ENCODE peak calls at places on chromosomes 7 and 10, in four cellular contexts. One of them, this sample, is unnamed.

GRCh38 chr10:19651549-19651948 is 164.7 kb upstream of the PLXDC2 start:
- DNase-seq in NCI-H748 treated with DMSO at 0.1 percent for 48 hours: no peak
- DNase-seq in activated naive CD4-positive, alpha-beta T cell treated with Interleukin-2 at 50 U/mL for 16 hours: no peak
- DNase-seq in vagina: no peak
- DNase-seq in this sample: no peak

GRCh38 chr7:105585850-105586500 is 4.7 kb upstream of the EFCAB10 start:
- DNase-seq in vagina: no peak
- DNase-seq in NCI-H748 treated with DMSO at 0.1 percent for 48 hours: no peak
- DNase-seq in activated naive CD4-positive, alpha-beta T cell treated with Interleukin-2 at 50 U/mL for 16 hours: no peak
- DNase-seq in this sample: no peak

GRCh38 chr10:17349717-17350116 is 104.7 kb downstream of the ST8SIA6 start:
- DNase-seq in activated naive CD4-positive, alpha-beta T cell treated with Interleukin-2 at 50 U/mL for 16 hours: no peak
- DNase-seq in vagina: no peak
- DNase-seq in NCI-H748 treated with DMSO at 0.1 percent for 48 hours: no peak
- DNase-seq in this sample: no peak

GRCh38 chr10:35637456-35637855 is 4.6 kb downstream of the FZD8 start:
- DNase-seq in NCI-H748 treated with DMSO at 0.1 percent for 48 hours: no peak
- DNase-seq in vagina: no peak
- DNase-seq in activated naive CD4-positive, alpha-beta T cell treated with Interleukin-2 at 50 U/mL for 16 hours: no peak
- DNase-seq in this sample: no peak

GRCh38 chr10:114084225-114084624 is 40.6 kb downstream of the ADRB1 start:
- DNase-seq in NCI-H748 treated with DMSO at 0.1 percent for 48 hours: no peak
- DNase-seq in activated naive CD4-positive, alpha-beta T cell treated with Interleukin-2 at 50 U/mL for 16 hours: no peak
- DNase-seq in vagina: no peak
- DNase-seq in this sample: no peak

GRCh38 chr10:88196298-88196697 is 332.9 kb downstream of the PTEN start:
- DNase-seq in activated naive CD4-positive, alpha-beta T cell treated with Interleukin-2 at 50 U/mL for 16 hours: no peak
- DNase-seq in NCI-H748 treated with DMSO at 0.1 percent for 48 hours: no peak
- DNase-seq in vagina: no peak
- DNase-seq in this sample: no peak

GRCh38 chr7:104838537-104839299 is 175.3 kb upstream of the KMT2E start:
- DNase-seq in vagina: no peak
- DNase-seq in activated naive CD4-positive, alpha-beta T cell treated with Interleukin-2 at 50 U/mL for 16 hours: no peak
- DNase-seq in NCI-H748 treated with DMSO at 0.1 percent for 48 hours: no peak
- DNase-seq in this sample: no peak

GRCh38 chr7:142412551-142413193 is 154.8 kb upstream of the PRSS58 start:
- DNase-seq in NCI-H748 treated with DMSO at 0.1 percent for 48 hours: no peak
- DNase-seq in activated naive CD4-positive, alpha-beta T cell treated with Interleukin-2 at 50 U/mL for 16 hours: peak
- DNase-seq in vagina: no peak
- DNase-seq in this sample: peak

GRCh38 chr7:123293710-123294109 is 93.9 kb upstream of the SLC13A1 start:
- DNase-seq in NCI-H748 treated with DMSO at 0.1 percent for 48 hours: no peak
- DNase-seq in vagina: no peak
- DNase-seq in activated naive CD4-positive, alpha-beta T cell treated with Interleukin-2 at 50 U/mL for 16 hours: no peak
- DNase-seq in this sample: no peak

GRCh38 chr7:42939457-42940240 is 7.5 kb downstream of the MRPL32 start:
- DNase-seq in vagina: no peak
- DNase-seq in activated naive CD4-positive, alpha-beta T cell treated with Interleukin-2 at 50 U/mL for 16 hours: no peak
- DNase-seq in NCI-H748 treated with DMSO at 0.1 percent for 48 hours: no peak
- DNase-seq in this sample: no peak

GRCh38 chr7:27156901-27157716 is 634 bp upstream of the HOXA7 start:
- DNase-seq in vagina: no peak
- DNase-seq in activated naive CD4-positive, alpha-beta T cell treated with Interleukin-2 at 50 U/mL for 16 hours: peak
- DNase-seq in NCI-H748 treated with DMSO at 0.1 percent for 48 hours: no peak
- DNase-seq in this sample: no peak

GRCh38 chr10:15333909-15334649 is 37.0 kb downstream of the FAM171A1 start:
- DNase-seq in activated naive CD4-positive, alpha-beta T cell treated with Interleukin-2 at 50 U/mL for 16 hours: no peak
- DNase-seq in NCI-H748 treated with DMSO at 0.1 percent for 48 hours: no peak
- DNase-seq in vagina: no peak
- DNase-seq in this sample: no peak

GRCh38 chr7:78441737-78442136 is 643.2 kb downstream of the PHTF2 start:
- DNase-seq in vagina: no peak
- DNase-seq in NCI-H748 treated with DMSO at 0.1 percent for 48 hours: no peak
- DNase-seq in activated naive CD4-positive, alpha-beta T cell treated with Interleukin-2 at 50 U/mL for 16 hours: no peak
- DNase-seq in this sample: no peak

GRCh38 chr7:104207348-104207730 is 474 bp downstream of the ORC5 start:
- DNase-seq in activated naive CD4-positive, alpha-beta T cell treated with Interleukin-2 at 50 U/mL for 16 hours: no peak
- DNase-seq in NCI-H748 treated with DMSO at 0.1 percent for 48 hours: no peak
- DNase-seq in vagina: no peak
- DNase-seq in this sample: peak

GRCh38 chr7:99624487-99624886 is 7.7 kb downstream of the ZSCAN25 start:
- DNase-seq in NCI-H748 treated with DMSO at 0.1 percent for 48 hours: no peak
- DNase-seq in vagina: no peak
- DNase-seq in activated naive CD4-positive, alpha-beta T cell treated with Interleukin-2 at 50 U/mL for 16 hours: peak
- DNase-seq in this sample: peak

GRCh38 chr7:36219429-36219828 is 66.4 kb downstream of the EEPD1 start:
- DNase-seq in activated naive CD4-positive, alpha-beta T cell treated with Interleukin-2 at 50 U/mL for 16 hours: no peak
- DNase-seq in vagina: no peak
- DNase-seq in NCI-H748 treated with DMSO at 0.1 percent for 48 hours: no peak
- DNase-seq in this sample: no peak

GRCh38 chr10:52729259-52730104 is 43.1 kb downstream of the MBL2 start:
- DNase-seq in NCI-H748 treated with DMSO at 0.1 percent for 48 hours: peak
- DNase-seq in activated naive CD4-positive, alpha-beta T cell treated with Interleukin-2 at 50 U/mL for 16 hours: no peak
- DNase-seq in vagina: no peak
- DNase-seq in this sample: no peak

GRCh38 chr10:54063514-54063913 is 737.5 kb downstream of the PCDH15 start:
- DNase-seq in vagina: no peak
- DNase-seq in NCI-H748 treated with DMSO at 0.1 percent for 48 hours: no peak
- DNase-seq in activated naive CD4-positive, alpha-beta T cell treated with Interleukin-2 at 50 U/mL for 16 hours: no peak
- DNase-seq in this sample: no peak

GRCh38 chr10:11824376-11824775 is 1.2 kb downstream of the PROSER2 start:
- DNase-seq in activated naive CD4-positive, alpha-beta T cell treated with Interleukin-2 at 50 U/mL for 16 hours: no peak
- DNase-seq in NCI-H748 treated with DMSO at 0.1 percent for 48 hours: no peak
- DNase-seq in vagina: no peak
- DNase-seq in this sample: no peak

GRCh38 chr7:17849504-17849903 is 90.8 kb downstream of the SNX13 start:
- DNase-seq in activated naive CD4-positive, alpha-beta T cell treated with Interleukin-2 at 50 U/mL for 16 hours: no peak
- DNase-seq in NCI-H748 treated with DMSO at 0.1 percent for 48 hours: no peak
- DNase-seq in vagina: no peak
- DNase-seq in this sample: no peak

GRCh38 chr10:1425886-1426285 is 311.4 kb downstream of the ADARB2 start:
- DNase-seq in activated naive CD4-positive, alpha-beta T cell treated with Interleukin-2 at 50 U/mL for 16 hours: no peak
- DNase-seq in vagina: no peak
- DNase-seq in NCI-H748 treated with DMSO at 0.1 percent for 48 hours: no peak
- DNase-seq in this sample: no peak

GRCh38 chr7:105759670-105760548 is 116.5 kb downstream of the ATXN7L1 start:
- DNase-seq in vagina: no peak
- DNase-seq in NCI-H748 treated with DMSO at 0.1 percent for 48 hours: peak
- DNase-seq in activated naive CD4-positive, alpha-beta T cell treated with Interleukin-2 at 50 U/mL for 16 hours: peak
- DNase-seq in this sample: peak

GRCh38 chr7:149669121-149669818 is 104.1 kb downstream of the ZNF467 start:
- DNase-seq in NCI-H748 treated with DMSO at 0.1 percent for 48 hours: no peak
- DNase-seq in vagina: no peak
- DNase-seq in activated naive CD4-positive, alpha-beta T cell treated with Interleukin-2 at 50 U/mL for 16 hours: no peak
- DNase-seq in this sample: peak

GRCh38 chr10:29576681-29577080 is 58.1 kb downstream of the SVIL start:
- DNase-seq in vagina: no peak
- DNase-seq in activated naive CD4-positive, alpha-beta T cell treated with Interleukin-2 at 50 U/mL for 16 hours: no peak
- DNase-seq in NCI-H748 treated with DMSO at 0.1 percent for 48 hours: no peak
- DNase-seq in this sample: no peak

GRCh38 chr10:103574116-103575061 is 80.9 kb downstream of the NEURL1 start:
- DNase-seq in NCI-H748 treated with DMSO at 0.1 percent for 48 hours: no peak
- DNase-seq in activated naive CD4-positive, alpha-beta T cell treated with Interleukin-2 at 50 U/mL for 16 hours: no peak
- DNase-seq in vagina: no peak
- DNase-seq in this sample: no peak

GRCh38 chr7:111801277-111801676 is 239.0 kb upstream of the IMMP2L start:
- DNase-seq in vagina: no peak
- DNase-seq in NCI-H748 treated with DMSO at 0.1 percent for 48 hours: no peak
- DNase-seq in activated naive CD4-positive, alpha-beta T cell treated with Interleukin-2 at 50 U/mL for 16 hours: no peak
- DNase-seq in this sample: no peak

GRCh38 chr10:93899109-93899508 is 5.3 kb downstream of the SLC35G1 start:
- DNase-seq in vagina: no peak
- DNase-seq in activated naive CD4-positive, alpha-beta T cell treated with Interleukin-2 at 50 U/mL for 16 hours: no peak
- DNase-seq in NCI-H748 treated with DMSO at 0.1 percent for 48 hours: no peak
- DNase-seq in this sample: no peak

GRCh38 chr10:114245128-114245791 is 6.2 kb downstream of the VWA2 start:
- DNase-seq in NCI-H748 treated with DMSO at 0.1 percent for 48 hours: no peak
- DNase-seq in activated naive CD4-positive, alpha-beta T cell treated with Interleukin-2 at 50 U/mL for 16 hours: no peak
- DNase-seq in vagina: no peak
- DNase-seq in this sample: no peak

GRCh38 chr10:100148353-100149211 is 37.2 kb downstream of the ERLIN1 start:
- DNase-seq in vagina: no peak
- DNase-seq in activated naive CD4-positive, alpha-beta T cell treated with Interleukin-2 at 50 U/mL for 16 hours: peak
- DNase-seq in NCI-H748 treated with DMSO at 0.1 percent for 48 hours: no peak
- DNase-seq in this sample: peak

GRCh38 chr10:78053201-78053868 is 19.7 kb downstream of the RPS24 start:
- DNase-seq in vagina: no peak
- DNase-seq in activated naive CD4-positive, alpha-beta T cell treated with Interleukin-2 at 50 U/mL for 16 hours: no peak
- DNase-seq in NCI-H748 treated with DMSO at 0.1 percent for 48 hours: no peak
- DNase-seq in this sample: no peak

GRCh38 chr7:156732091-156732621 is 91.6 kb downstream of the RNF32 start:
- DNase-seq in activated naive CD4-positive, alpha-beta T cell treated with Interleukin-2 at 50 U/mL for 16 hours: no peak
- DNase-seq in vagina: no peak
- DNase-seq in NCI-H748 treated with DMSO at 0.1 percent for 48 hours: no peak
- DNase-seq in this sample: no peak

GRCh38 chr7:143499743-143500348 is 22.2 kb downstream of the TAS2R41 start:
- DNase-seq in activated naive CD4-positive, alpha-beta T cell treated with Interleukin-2 at 50 U/mL for 16 hours: no peak
- DNase-seq in NCI-H748 treated with DMSO at 0.1 percent for 48 hours: no peak
- DNase-seq in vagina: no peak
- DNase-seq in this sample: no peak

GRCh38 chr10:26367771-26368170 is 70.4 kb upstream of the APBB1IP start:
- DNase-seq in NCI-H748 treated with DMSO at 0.1 percent for 48 hours: no peak
- DNase-seq in activated naive CD4-positive, alpha-beta T cell treated with Interleukin-2 at 50 U/mL for 16 hours: peak
- DNase-seq in vagina: no peak
- DNase-seq in this sample: peak

GRCh38 chr10:49322371-49323170 is 23.6 kb downstream of the C10orf71 start:
- DNase-seq in activated naive CD4-positive, alpha-beta T cell treated with Interleukin-2 at 50 U/mL for 16 hours: no peak
- DNase-seq in NCI-H748 treated with DMSO at 0.1 percent for 48 hours: no peak
- DNase-seq in vagina: peak
- DNase-seq in this sample: no peak

GRCh38 chr7:149071641-149072437 is 18.7 kb downstream of the ZNF786 start:
- DNase-seq in activated naive CD4-positive, alpha-beta T cell treated with Interleukin-2 at 50 U/mL for 16 hours: peak
- DNase-seq in NCI-H748 treated with DMSO at 0.1 percent for 48 hours: no peak
- DNase-seq in vagina: no peak
- DNase-seq in this sample: peak

GRCh38 chr10:11745045-11745444 is 2.9 kb downstream of the ECHDC3 start:
- DNase-seq in vagina: no peak
- DNase-seq in activated naive CD4-positive, alpha-beta T cell treated with Interleukin-2 at 50 U/mL for 16 hours: no peak
- DNase-seq in NCI-H748 treated with DMSO at 0.1 percent for 48 hours: no peak
- DNase-seq in this sample: no peak

GRCh38 chr7:155212301-155213015 is 85.2 kb upstream of the INSIG1 start:
- DNase-seq in NCI-H748 treated with DMSO at 0.1 percent for 48 hours: no peak
- DNase-seq in activated naive CD4-positive, alpha-beta T cell treated with Interleukin-2 at 50 U/mL for 16 hours: no peak
- DNase-seq in vagina: no peak
- DNase-seq in this sample: no peak

GRCh38 chr10:9608592-9608991 is 1409.1 kb upstream of the CELF2 start:
- DNase-seq in vagina: no peak
- DNase-seq in activated naive CD4-positive, alpha-beta T cell treated with Interleukin-2 at 50 U/mL for 16 hours: no peak
- DNase-seq in NCI-H748 treated with DMSO at 0.1 percent for 48 hours: no peak
- DNase-seq in this sample: no peak

GRCh38 chr10:37495415-37495814 is 362.0 kb downstream of the ZNF248 start:
- DNase-seq in NCI-H748 treated with DMSO at 0.1 percent for 48 hours: peak
- DNase-seq in activated naive CD4-positive, alpha-beta T cell treated with Interleukin-2 at 50 U/mL for 16 hours: no peak
- DNase-seq in vagina: no peak
- DNase-seq in this sample: no peak

GRCh38 chr7:118590107-118590506 is 365.6 kb downstream of the ANKRD7 start:
- DNase-seq in activated naive CD4-positive, alpha-beta T cell treated with Interleukin-2 at 50 U/mL for 16 hours: no peak
- DNase-seq in NCI-H748 treated with DMSO at 0.1 percent for 48 hours: peak
- DNase-seq in vagina: no peak
- DNase-seq in this sample: peak